ENCODE peak calls at places on chromosomes 16 and 17, in five cellular contexts. T is BE2C, G is thoracic aorta, B is MG63, A is Peyer's patch. F is an unnamed sample. For H3K27me3, the result is how much of the 10 kb centered on the place peaks cover.

GRCh38 chr16:2243781-2244180 is 7.5 kb downstream of the DNASE1L2 start:
- DNase-seq in T (no peak), A (no peak), B (no peak), G (no peak), F (no peak)

GRCh38 chr16:27639588-27640276 is 89.8 kb downstream of the KATNIP start:
- DNase-seq in T (peak), A (no peak), G (no peak), B (peak), F (no peak)

GRCh38 chr16:1152123-1152638 is 725 bp upstream of the CACNA1H start:
- DNase-seq in T (peak), G (no peak), B (no peak), A (peak), F (no peak)

GRCh38 chr17:47946929-47947397 is 5.6 kb downstream of the PNPO start:
- DNase-seq in G (peak), B (peak), T (peak), A (peak), F (peak)

GRCh38 chr16:30948956-30949654 is at the start of gene ORAI3:
- DNase-seq in B (peak), G (no peak), T (peak), A (peak), F (no peak)

GRCh38 chr17:76972046-76972641 is 103.9 kb downstream of the MGAT5B start:
- DNase-seq in G (no peak), A (no peak), B (no peak), T (no peak), F (no peak)

GRCh38 chr16:66484453-66485213 is 57.5 kb downstream of the BEAN1 start:
- DNase-seq in G (no peak), T (no peak), A (no peak), B (no peak), F (no peak)

GRCh38 chr16:48905632-48906031 is 295.7 kb upstream of the N4BP1 start:
- DNase-seq in B (no peak), T (no peak), A (no peak), G (no peak), F (no peak)

GRCh38 chr16:11696266-11697012 is 28.2 kb downstream of the SNN start:
- DNase-seq in B (no peak), T (no peak), G (no peak), A (no peak), F (no peak)

GRCh38 chr16:54939537-54940278 is 9.0 kb downstream of the IRX5 start:
- DNase-seq in B (no peak), G (no peak), T (no peak), A (no peak), F (no peak)

GRCh38 chr16:83717308-83717707 is 90.5 kb upstream of the HSBP1 start:
- DNase-seq in B (no peak), G (no peak), T (no peak), A (no peak), F (no peak)

GRCh38 chr17:59762022-59762825 is 54.8 kb downstream of the VMP1 start:
- DNase-seq in A (no peak), G (no peak), B (no peak), T (no peak), F (no peak)

GRCh38 chr17:20083460-20083859 is 74.3 kb downstream of the SPECC1 start:
- DNase-seq in A (no peak), B (no peak), G (no peak), T (no peak), F (no peak)

GRCh38 chr17:39722965-39723848 is 7.1 kb downstream of the MIEN1 start:
- DNase-seq in T (no peak), A (no peak), B (peak), G (no peak), F (no peak)

GRCh38 chr17:48002208-48002919 is 31.5 kb downstream of the CDK5RAP3 start:
- DNase-seq in T (peak), G (no peak), A (no peak), B (peak), F (no peak)

GRCh38 chr17:4743216-4743615 is 3.5 kb upstream of the CXCL16 start:
- DNase-seq in T (no peak), A (no peak), B (no peak), G (no peak), F (no peak)

GRCh38 chr16:76931186-76931585 is 259.8 kb upstream of the MON1B start:
- DNase-seq in T (no peak), G (no peak), A (no peak), B (no peak), F (no peak)

GRCh38 chr17:4833941-4834501 is 881 bp downstream of the MINK1 start:
- DNase-seq in B (peak), T (no peak), G (no peak), A (peak), F (no peak)

GRCh38 chr16:84362410-84362809 is 5.9 kb upstream of the ATP2C2 start:
- DNase-seq in T (no peak), B (no peak), G (no peak), A (no peak), F (no peak)

GRCh38 chr17:16415031-16415924 is at the start of gene TRPV2:
- DNase-seq in G (no peak), B (no peak), T (no peak), A (peak), F (no peak)

GRCh38 chr16:66081967-66082366 is 284.5 kb upstream of the CDH5 start:
- DNase-seq in T (no peak), G (no peak), B (peak), A (no peak), F (peak)

GRCh38 chr17:64772845-64773299 is 110.8 kb upstream of the SMURF2 start:
- DNase-seq in B (no peak), G (no peak), A (peak), T (no peak), F (no peak)

GRCh38 chr16:3490911-3491629 is 4.2 kb downstream of the C16orf90 start:
- DNase-seq in G (no peak), T (peak), A (no peak), B (no peak), F (no peak)

GRCh38 chr17:38509772-38510423 is 81.6 kb downstream of the ARHGAP23 start:
- DNase-seq in T (peak), B (no peak), G (no peak), A (no peak), F (no peak)

GRCh38 chr16:47713225-47713595 is 252.1 kb downstream of the PHKB start:
- DNase-seq in B (peak), G (no peak), A (no peak), T (peak), F (no peak)

GRCh38 chr16:57651344-57652333 is 16.5 kb upstream of the ADGRG3 start:
- DNase-seq in A (no peak), T (no peak), B (no peak), G (no peak), F (no peak)

GRCh38 chr16:86580798-86581185 is 2.4 kb downstream of the FOXL1 start:
- DNase-seq in T (no peak), G (no peak), B (no peak), A (no peak), F (no peak)
- H3K27me3 ChIP-seq in T (under half), G (under half), B (under half), A (under half), F (under half)

DNA sequence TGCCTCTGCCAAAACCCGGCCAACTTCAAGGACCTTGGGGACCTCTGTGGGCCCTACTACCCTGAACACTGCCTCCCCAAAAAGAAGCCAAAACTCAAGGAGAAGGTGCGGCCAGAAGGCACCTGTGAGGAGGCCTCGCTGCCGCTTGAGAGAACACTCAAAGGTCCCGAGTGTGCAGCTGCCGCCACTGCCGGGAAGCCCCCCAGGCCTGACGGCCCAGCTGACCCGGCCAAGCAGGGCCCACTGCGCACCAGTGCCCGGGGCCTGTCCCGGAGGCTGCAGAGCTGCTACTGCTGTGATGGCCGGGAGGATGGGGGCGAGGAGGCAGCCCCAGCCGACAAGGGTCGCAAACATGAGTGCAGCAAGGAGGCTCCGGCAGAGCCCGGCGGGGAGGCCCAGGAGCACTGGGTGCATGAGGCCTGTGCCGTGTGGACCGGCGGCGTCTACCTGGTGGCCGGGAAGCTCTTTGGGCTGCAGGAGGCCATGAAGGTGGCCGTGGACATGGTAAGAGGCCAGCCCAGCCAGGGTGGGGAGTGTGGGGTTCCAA is 38.7 kb downstream of the SREBF1 start:
- DNase-seq in G (no peak), A (no peak), B (no peak), T (no peak), F (no peak)
- H3K27me3 ChIP-seq in G (under half), A (under half), B (under half), T (under half), F (under half)

DNA sequence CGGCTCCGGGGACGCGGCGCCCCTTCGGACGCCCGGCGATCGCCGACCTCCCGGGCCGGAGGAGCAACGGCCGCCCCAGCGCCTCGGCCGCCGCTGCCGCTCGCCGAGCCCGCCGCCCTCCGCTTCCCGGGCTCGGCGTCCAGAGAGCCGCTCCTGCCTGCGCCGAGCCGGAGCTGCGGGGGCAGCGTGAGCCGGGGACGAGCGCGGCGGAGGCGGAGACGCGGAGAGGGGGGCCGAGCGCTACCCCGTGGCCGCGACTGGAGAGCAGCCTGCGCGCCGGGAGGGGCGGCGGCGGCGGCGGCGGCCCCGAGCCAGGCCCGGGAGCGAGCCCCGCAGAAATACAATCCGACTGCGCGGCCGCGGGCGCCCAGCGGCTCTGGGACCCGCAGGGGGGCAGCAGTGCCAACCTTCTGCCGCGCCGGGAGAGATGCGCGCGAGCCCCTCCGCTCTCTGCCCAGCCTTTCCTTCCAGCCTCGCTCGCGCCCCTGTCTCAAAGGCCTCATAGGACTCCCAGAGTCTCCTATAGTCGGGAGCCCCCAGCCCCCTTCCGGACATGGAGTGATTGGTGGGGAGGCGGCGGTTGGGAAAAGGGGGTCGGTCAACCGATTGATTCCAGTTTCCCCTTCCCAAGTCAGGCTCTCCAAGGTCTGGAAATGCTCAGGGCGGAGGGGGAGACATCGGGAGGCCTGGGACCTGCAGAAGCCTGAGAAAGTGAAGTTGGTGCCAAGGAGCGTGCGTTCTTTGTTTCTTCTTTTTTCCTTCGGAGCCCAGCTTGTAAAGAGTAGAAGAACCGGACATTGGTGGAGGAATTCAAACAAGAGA is 1.0 kb upstream of the SDK2 start:
- DNase-seq in B (peak), A (peak), T (peak), G (no peak), F (no peak)
- H3K27me3 ChIP-seq in B (under half), A (under half), T (half or more), G (under half), F (under half)

GRCh38 chr17:180380-181212 is 854 bp downstream of the DOC2B start:
- DNase-seq in A (no peak), G (no peak), B (no peak), T (no peak), F (no peak)
- H3K27me3 ChIP-seq in A (under half), G (under half), B (under half), T (under half), F (under half)

GRCh38 chr17:14301279-14301760 is 439 bp downstream of the HS3ST3B1 start:
- DNase-seq in B (no peak), G (no peak), A (no peak), T (no peak), F (no peak)
- H3K27me3 ChIP-seq in B (under half), G (under half), A (under half), T (half or more), F (under half)

GRCh38 chr17:72618018-72618509 is 474.4 kb downstream of the SLC39A11 start:
- DNase-seq in A (peak), B (no peak), G (no peak), T (peak), F (no peak)

GRCh38 chr17:72614871-72615626 is 477.4 kb downstream of the SLC39A11 start:
- DNase-seq in G (no peak), A (peak), B (no peak), T (no peak), F (no peak)

GRCh38 chr17:72615627-72615991 is 476.9 kb downstream of the SLC39A11 start:
- DNase-seq in B (no peak), G (no peak), T (no peak), A (no peak), F (no peak)

GRCh38 chr17:72616457-72616856 is 476.0 kb downstream of the SLC39A11 start:
- DNase-seq in A (no peak), G (no peak), T (no peak), B (no peak), F (no peak)

DNA sequence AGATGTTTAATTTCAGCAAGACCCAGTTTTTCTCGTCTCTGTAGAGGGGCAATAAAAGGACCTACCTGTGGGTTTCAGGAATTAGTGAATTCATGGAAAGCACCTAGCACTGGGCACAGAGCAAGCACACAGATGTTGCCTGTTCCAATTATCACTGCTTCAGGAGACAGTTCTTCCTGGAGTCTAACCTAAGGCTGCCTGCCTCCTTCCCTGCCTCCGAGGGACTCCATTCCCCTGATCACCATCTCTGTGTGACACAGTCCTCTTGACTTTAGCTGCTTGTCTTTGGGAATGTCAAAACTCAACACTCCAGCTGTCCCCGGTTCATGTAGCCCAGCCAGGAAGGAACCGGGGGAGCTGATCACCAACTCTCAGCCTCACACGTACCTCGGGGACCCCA is 474.9 kb downstream of the SLC39A11 start:
- DNase-seq in T (no peak), B (no peak), A (no peak), G (no peak), F (no peak)
- H3K27me3 ChIP-seq in T (under half), B (under half), A (under half), G (under half), F (under half)

GRCh38 chr16:64253525-64253924 is 868.3 kb downstream of the CDH11 start:
- DNase-seq in G (no peak), T (no peak), B (peak), A (no peak), F (no peak)
- H3K27me3 ChIP-seq in G (under half), T (under half), B (under half), A (under half), F (under half)

DNA sequence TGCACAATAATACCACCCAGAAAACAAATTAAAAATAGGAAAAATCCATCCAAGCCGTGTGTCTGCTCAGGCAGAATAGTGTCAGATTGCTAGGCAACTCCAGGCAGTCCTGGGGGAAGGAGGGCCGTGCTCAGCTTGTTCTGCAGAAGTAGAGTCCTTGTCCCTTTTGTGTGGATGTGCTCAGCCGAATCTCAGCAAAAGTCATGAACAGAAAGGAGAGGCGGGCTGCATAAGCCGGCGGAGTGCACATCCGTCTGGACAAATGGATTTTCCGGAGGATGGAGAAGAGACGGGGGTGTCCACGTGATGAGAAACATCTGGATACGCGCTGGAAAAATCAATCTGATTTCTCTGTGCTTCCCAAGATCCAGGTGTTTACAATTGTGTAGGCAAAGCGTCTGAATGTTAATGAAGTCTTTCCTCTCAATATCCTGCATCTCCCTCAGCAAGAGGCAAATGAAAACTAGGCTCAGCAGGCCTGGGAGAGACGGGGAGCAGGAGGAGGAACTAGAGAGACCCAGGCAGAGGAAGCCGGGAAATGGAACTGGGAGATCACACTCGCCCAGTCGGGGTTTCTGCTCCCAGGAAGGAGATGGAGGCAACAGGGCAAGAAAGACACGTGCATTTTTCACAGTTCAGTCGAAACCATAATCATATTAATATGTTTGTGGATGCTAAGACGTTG is 7.7 kb upstream of the RBFOX3 start:
- DNase-seq in T (no peak), G (no peak), A (peak), B (no peak), F (no peak)
- H3K27me3 ChIP-seq in T (half or more), G (under half), A (under half), B (half or more), F (under half)

GRCh38 chr17:34797724-34798123 is 163.5 kb downstream of the CCT6B start:
- DNase-seq in A (no peak), G (no peak), B (peak), T (no peak), F (no peak)
- H3K27me3 ChIP-seq in A (under half), G (under half), B (under half), T (under half), F (under half)

GRCh38 chr17:49878931-49879330 is 31.1 kb upstream of the TAC4 start:
- DNase-seq in B (no peak), G (no peak), A (no peak), T (no peak), F (no peak)
- H3K27me3 ChIP-seq in B (under half), G (under half), A (under half), T (under half), F (under half)

F was measured in Panc1.